ENCODE peak calls at places on chromosomes 5 and 9, in ten cellular contexts. D is activated T-cell treated with anti-CD3 and anti-CD28 coated beads, Interleukin-2, amount 50 U/mL, for 4 hours; I is neural crest cell; O is NCI-H524; L is mucosa of gallbladder; F is memory B cell; Y is nucleus accumbens; R is prostate gland; V is stimulated activated naive B cell treated with anti-CD40 and anti-IgM and Interleukin-4, amounts not matched to agents 10 μg/mL and 1 μg/mL and 100 μg/mL, for 72 hours; U is stimulated activated CD4-positive, alpha-beta T cell treated with anti-CD3 and anti-CD28 coated beads, Interleukin-15, amount 100 ng/mL, for 24 hours. Q is an unnamed sample.

GRCh38 chr5:161547573-161548471 is 1.3 kb upstream of the GABRB2 start:
- DNase-seq in L (no peak), V (no peak), Y (peak), I (peak), D (no peak), R (no peak), O (peak), F (no peak), U (no peak), Q (no peak)

GRCh38 chr5:36374275-36374862 is 72.7 kb upstream of the RANBP3L start:
- DNase-seq in V (no peak), Y (no peak), F (no peak), R (no peak), I (no peak), D (no peak), L (no peak), U (no peak), O (no peak), Q (peak)

GRCh38 chr5:132475939-132476852 is 14.4 kb downstream of the IRF1 start:
- DNase-seq in D (peak), R (no peak), O (no peak), I (no peak), L (no peak), Y (no peak), U (no peak), F (no peak), V (no peak), Q (peak)

GRCh38 chr9:121424024-121424432 is 54.0 kb upstream of the STOM start:
- DNase-seq in V (no peak), R (no peak), I (no peak), F (no peak), O (no peak), L (no peak), Y (no peak), D (no peak), U (no peak), Q (no peak)

GRCh38 chr9:76107487-76107886 is 217.0 kb downstream of the PCSK5 start:
- DNase-seq in U (no peak), D (no peak), F (no peak), R (no peak), O (no peak), V (no peak), L (peak), Y (no peak), I (no peak), Q (no peak)

GRCh38 chr5:116084231-116084630 is 594 bp upstream of the COMMD10 start:
- DNase-seq in Y (peak), V (no peak), I (no peak), D (no peak), L (no peak), O (no peak), F (peak), R (peak), U (peak), Q (peak)

GRCh38 chr5:170782438-170782837 is 1.1 kb upstream of the GABRP start:
- DNase-seq in I (no peak), O (peak), L (peak), R (no peak), D (no peak), F (no peak), Y (no peak), U (no peak), V (no peak), Q (peak)

GRCh38 chr9:112348257-112348992 is 15.0 kb upstream of the PTBP3 start:
- DNase-seq in F (peak), D (peak), Y (peak), R (peak), L (peak), V (peak), I (peak), U (peak), O (peak), Q (peak)

GRCh38 chr5:56176155-56176798 is 56.9 kb downstream of the ANKRD55 start:
- DNase-seq in R (no peak), V (no peak), O (peak), I (no peak), D (no peak), U (no peak), L (peak), F (no peak), Y (no peak), Q (peak)

GRCh38 chr5:38752622-38753021 is 93.2 kb upstream of the OSMR start:
- DNase-seq in F (no peak), V (no peak), Y (no peak), I (no peak), L (no peak), O (no peak), R (no peak), U (no peak), D (no peak), Q (no peak)

GRCh38 chr9:7042124-7042523 is 284.4 kb downstream of the KDM4C start:
- DNase-seq in F (no peak), V (no peak), D (no peak), Y (no peak), I (no peak), O (no peak), R (no peak), L (no peak), U (no peak), Q (no peak)

GRCh38 chr9:78566948-78567675 is 270.2 kb downstream of the PSAT1 start:
- DNase-seq in U (no peak), R (peak), D (no peak), O (no peak), L (no peak), V (no peak), Y (no peak), I (no peak), F (no peak), Q (no peak)

GRCh38 chr5:92559743-92560142 is 1021.3 kb downstream of the NR2F1-AS1 start:
- DNase-seq in Y (no peak), D (no peak), I (no peak), R (no peak), V (no peak), O (no peak), U (no peak), F (no peak), L (no peak), Q (no peak)

GRCh38 chr9:105670315-105670714 is 8.1 kb downstream of the TAL2 start:
- DNase-seq in O (no peak), F (no peak), R (no peak), I (no peak), U (no peak), V (no peak), D (no peak), L (no peak), Y (no peak), Q (no peak)

GRCh38 chr5:80254767-80255424 is 952 bp downstream of the SERINC5 start:
- DNase-seq in O (peak), Y (no peak), F (no peak), R (peak), I (no peak), D (no peak), U (peak), L (no peak), V (no peak), Q (no peak)

GRCh38 chr9:111005711-111006482 is 32.4 kb downstream of the LPAR1 start:
- DNase-seq in F (no peak), D (no peak), U (no peak), R (no peak), V (no peak), I (no peak), O (no peak), L (no peak), Y (no peak), Q (no peak)

GRCh38 chr5:153623906-153624765 is 133.7 kb downstream of the GRIA1 start:
- DNase-seq in U (no peak), O (no peak), V (no peak), R (no peak), F (no peak), I (no peak), Y (no peak), L (no peak), D (no peak), Q (no peak)

GRCh38 chr9:16794871-16795639 is 75.4 kb downstream of the BNC2 start:
- DNase-seq in D (no peak), V (no peak), F (no peak), R (no peak), O (no peak), Y (no peak), I (no peak), L (peak), U (no peak), Q (no peak)

GRCh38 chr9:134439368-134439784 is 113.1 kb downstream of the RXRA start:
- DNase-seq in U (no peak), V (no peak), I (no peak), Y (no peak), F (no peak), R (no peak), O (no peak), L (no peak), D (no peak), Q (no peak)

GRCh38 chr5:4042311-4042710 is 446.7 kb downstream of the IRX1 start:
- DNase-seq in R (no peak), I (no peak), U (no peak), L (no peak), D (no peak), V (no peak), Y (no peak), O (no peak), F (no peak), Q (no peak)

GRCh38 chr9:12813960-12814876 is 39.4 kb downstream of the LURAP1L start:
- DNase-seq in O (peak), Y (no peak), R (peak), D (no peak), L (peak), U (no peak), F (no peak), V (no peak), I (no peak), Q (peak)

GRCh38 chr5:57824047-57824446 is 341.4 kb upstream of the ACTBL2 start:
- DNase-seq in L (no peak), I (no peak), V (no peak), Y (no peak), U (no peak), R (no peak), F (no peak), O (no peak), D (no peak), Q (no peak)

GRCh38 chr5:106171708-106172107 is 1499.0 kb downstream of the EFNA5 start:
- DNase-seq in Y (no peak), I (no peak), L (no peak), V (no peak), D (no peak), O (no peak), F (no peak), R (no peak), U (no peak), Q (no peak)

GRCh38 chr9:84939766-84940165 is 270.2 kb downstream of the NTRK2 start:
- DNase-seq in L (no peak), F (no peak), U (no peak), Y (no peak), V (no peak), R (no peak), O (no peak), D (no peak), I (no peak), Q (no peak)

GRCh38 chr5:99019812-99020697 is 91.2 kb upstream of the CHD1 start:
- DNase-seq in F (no peak), L (no peak), V (no peak), U (no peak), Y (no peak), O (peak), D (no peak), I (no peak), R (no peak), Q (no peak)

GRCh38 chr5:33299621-33300208 is 141.1 kb upstream of the TARS1 start:
- DNase-seq in F (no peak), O (peak), Y (no peak), U (no peak), R (peak), I (no peak), L (no peak), V (peak), D (no peak), Q (peak)

GRCh38 chr5:120615967-120616645 is 152.0 kb downstream of the PRR16 start:
- DNase-seq in F (no peak), O (no peak), I (no peak), L (no peak), R (no peak), Y (no peak), D (no peak), U (no peak), V (no peak), Q (no peak)

GRCh38 chr5:103561670-103562069 is 919 bp downstream of the NUDT12 start:
- DNase-seq in R (no peak), U (no peak), Y (no peak), F (no peak), L (no peak), O (no peak), D (no peak), I (no peak), V (no peak), Q (no peak)

GRCh38 chr5:113574417-113574816 is 60.9 kb downstream of the YTHDC2 start:
- DNase-seq in Y (no peak), L (no peak), I (no peak), D (no peak), O (no peak), U (peak), R (no peak), F (no peak), V (no peak), Q (no peak)

GRCh38 chr5:141439411-141440141 is 9.3 kb downstream of the PCDHGA12 start:
- DNase-seq in V (no peak), O (no peak), I (no peak), F (no peak), Y (no peak), D (no peak), L (no peak), U (no peak), R (no peak), Q (no peak)

GRCh38 chr5:35884125-35884788 is 27.6 kb downstream of the IL7R start:
- DNase-seq in R (no peak), L (no peak), V (peak), O (no peak), I (no peak), D (no peak), Y (no peak), U (no peak), F (no peak), Q (no peak)

Q was measured in body of pancreas.